ENCODE peak calls at places on chromosomes 7 and 10, in five cellular contexts. One of them, this sample, is unnamed.

GRCh38 chr7:123748171-123748733 is 551 bp downstream of the WASL start:
- DNase-seq in CD4-positive, CD25-positive, alpha-beta regulatory T cell: peak
- DNase-seq in brain microvascular endothelial cell: peak
- DNase-seq in adipocyte: peak
- DNase-seq in tibial artery: peak
- DNase-seq in this sample: no peak

GRCh38 chr10:70902659-70903261 is 14.4 kb upstream of the PCBD1 start:
- DNase-seq in CD4-positive, CD25-positive, alpha-beta regulatory T cell: no peak
- DNase-seq in brain microvascular endothelial cell: no peak
- DNase-seq in adipocyte: no peak
- DNase-seq in tibial artery: no peak
- DNase-seq in this sample: no peak

GRCh38 chr7:155829796-155830470 is 17.7 kb upstream of the SHH start:
- DNase-seq in CD4-positive, CD25-positive, alpha-beta regulatory T cell: no peak
- DNase-seq in brain microvascular endothelial cell: no peak
- DNase-seq in adipocyte: no peak
- DNase-seq in tibial artery: no peak
- DNase-seq in this sample: no peak

GRCh38 chr7:101206665-101207042 is 5.8 kb upstream of the MOGAT3 start:
- DNase-seq in CD4-positive, CD25-positive, alpha-beta regulatory T cell: no peak
- DNase-seq in brain microvascular endothelial cell: no peak
- DNase-seq in adipocyte: no peak
- DNase-seq in tibial artery: no peak
- DNase-seq in this sample: no peak

GRCh38 chr10:32072025-32072787 is 16.0 kb upstream of the KIF5B start:
- DNase-seq in CD4-positive, CD25-positive, alpha-beta regulatory T cell: no peak
- DNase-seq in brain microvascular endothelial cell: no peak
- DNase-seq in adipocyte: no peak
- DNase-seq in tibial artery: no peak
- DNase-seq in this sample: no peak

GRCh38 chr10:11742779-11743298 is 657 bp downstream of the ECHDC3 start:
- DNase-seq in CD4-positive, CD25-positive, alpha-beta regulatory T cell: no peak
- DNase-seq in brain microvascular endothelial cell: no peak
- DNase-seq in adipocyte: no peak
- DNase-seq in tibial artery: no peak
- DNase-seq in this sample: no peak

GRCh38 chr7:46741924-46742607 is 821.0 kb upstream of the IGFBP3 start:
- DNase-seq in CD4-positive, CD25-positive, alpha-beta regulatory T cell: no peak
- DNase-seq in brain microvascular endothelial cell: no peak
- DNase-seq in adipocyte: no peak
- DNase-seq in tibial artery: no peak
- DNase-seq in this sample: no peak

GRCh38 chr7:151987748-151988529 is 31.7 kb downstream of the GALNTL5 start:
- DNase-seq in CD4-positive, CD25-positive, alpha-beta regulatory T cell: no peak
- DNase-seq in brain microvascular endothelial cell: peak
- DNase-seq in adipocyte: peak
- DNase-seq in tibial artery: no peak
- DNase-seq in this sample: no peak

GRCh38 chr7:145986248-145986874 is 130.2 kb upstream of the CNTNAP2 start:
- DNase-seq in CD4-positive, CD25-positive, alpha-beta regulatory T cell: no peak
- DNase-seq in brain microvascular endothelial cell: peak
- DNase-seq in adipocyte: no peak
- DNase-seq in tibial artery: no peak
- DNase-seq in this sample: no peak

GRCh38 chr10:60646966-60647796 is 131.1 kb upstream of the CDK1 start:
- DNase-seq in CD4-positive, CD25-positive, alpha-beta regulatory T cell: peak
- DNase-seq in brain microvascular endothelial cell: peak
- DNase-seq in adipocyte: peak
- DNase-seq in tibial artery: no peak
- DNase-seq in this sample: peak

GRCh38 chr10:101778781-101779543 is 3.0 kb upstream of the FGF8 start:
- DNase-seq in CD4-positive, CD25-positive, alpha-beta regulatory T cell: no peak
- DNase-seq in brain microvascular endothelial cell: no peak
- DNase-seq in adipocyte: no peak
- DNase-seq in tibial artery: peak
- DNase-seq in this sample: no peak

GRCh38 chr7:158325530-158326381 is 261.9 kb downstream of the PTPRN2 start:
- DNase-seq in CD4-positive, CD25-positive, alpha-beta regulatory T cell: no peak
- DNase-seq in brain microvascular endothelial cell: peak
- DNase-seq in adipocyte: no peak
- DNase-seq in tibial artery: no peak
- DNase-seq in this sample: no peak

GRCh38 chr7:108067844-108068243 is 62.3 kb downstream of the LAMB4 start:
- DNase-seq in CD4-positive, CD25-positive, alpha-beta regulatory T cell: no peak
- DNase-seq in brain microvascular endothelial cell: no peak
- DNase-seq in adipocyte: no peak
- DNase-seq in tibial artery: no peak
- DNase-seq in this sample: no peak

GRCh38 chr7:80659120-80660055 is 20.9 kb downstream of the CD36 start:
- DNase-seq in CD4-positive, CD25-positive, alpha-beta regulatory T cell: no peak
- DNase-seq in brain microvascular endothelial cell: no peak
- DNase-seq in adipocyte: peak
- DNase-seq in tibial artery: no peak
- DNase-seq in this sample: no peak

GRCh38 chr10:1043532-1043995 is 5.4 kb downstream of the IDI1 start:
- DNase-seq in CD4-positive, CD25-positive, alpha-beta regulatory T cell: peak
- DNase-seq in brain microvascular endothelial cell: no peak
- DNase-seq in adipocyte: no peak
- DNase-seq in tibial artery: no peak
- DNase-seq in this sample: no peak

GRCh38 chr7:1677206-1678069 is 7.4 kb downstream of the ELFN1 start:
- DNase-seq in CD4-positive, CD25-positive, alpha-beta regulatory T cell: no peak
- DNase-seq in brain microvascular endothelial cell: no peak
- DNase-seq in adipocyte: no peak
- DNase-seq in tibial artery: peak
- DNase-seq in this sample: no peak

GRCh38 chr10:3782099-3782455 is 2.9 kb downstream of the KLF6 start:
- DNase-seq in CD4-positive, CD25-positive, alpha-beta regulatory T cell: peak
- DNase-seq in brain microvascular endothelial cell: peak
- DNase-seq in adipocyte: peak
- DNase-seq in tibial artery: no peak
- DNase-seq in this sample: no peak

GRCh38 chr7:41696323-41696916 is 6.5 kb downstream of the INHBA start:
- DNase-seq in CD4-positive, CD25-positive, alpha-beta regulatory T cell: no peak
- DNase-seq in brain microvascular endothelial cell: peak
- DNase-seq in adipocyte: peak
- DNase-seq in tibial artery: peak
- DNase-seq in this sample: peak

GRCh38 chr7:45178241-45179225 is 20.9 kb downstream of the RAMP3 start:
- DNase-seq in CD4-positive, CD25-positive, alpha-beta regulatory T cell: no peak
- DNase-seq in brain microvascular endothelial cell: no peak
- DNase-seq in adipocyte: no peak
- DNase-seq in tibial artery: peak
- DNase-seq in this sample: no peak

GRCh38 chr10:126646101-126646500 is 24.4 kb downstream of the C10orf90 start:
- DNase-seq in CD4-positive, CD25-positive, alpha-beta regulatory T cell: no peak
- DNase-seq in brain microvascular endothelial cell: peak
- DNase-seq in adipocyte: peak
- DNase-seq in tibial artery: no peak
- DNase-seq in this sample: no peak

GRCh38 chr10:15035385-15036301 is 8.1 kb upstream of the OLAH start:
- DNase-seq in CD4-positive, CD25-positive, alpha-beta regulatory T cell: no peak
- DNase-seq in brain microvascular endothelial cell: peak
- DNase-seq in adipocyte: peak
- DNase-seq in tibial artery: no peak
- DNase-seq in this sample: peak

GRCh38 chr10:97548828-97549455 is 23.6 kb upstream of the ANKRD2 start:
- DNase-seq in CD4-positive, CD25-positive, alpha-beta regulatory T cell: no peak
- DNase-seq in brain microvascular endothelial cell: no peak
- DNase-seq in adipocyte: no peak
- DNase-seq in tibial artery: no peak
- DNase-seq in this sample: no peak

GRCh38 chr7:148334959-148335577 is 255.5 kb upstream of the C7orf33 start:
- DNase-seq in CD4-positive, CD25-positive, alpha-beta regulatory T cell: no peak
- DNase-seq in brain microvascular endothelial cell: peak
- DNase-seq in adipocyte: peak
- DNase-seq in tibial artery: no peak
- DNase-seq in this sample: no peak

DNA sequence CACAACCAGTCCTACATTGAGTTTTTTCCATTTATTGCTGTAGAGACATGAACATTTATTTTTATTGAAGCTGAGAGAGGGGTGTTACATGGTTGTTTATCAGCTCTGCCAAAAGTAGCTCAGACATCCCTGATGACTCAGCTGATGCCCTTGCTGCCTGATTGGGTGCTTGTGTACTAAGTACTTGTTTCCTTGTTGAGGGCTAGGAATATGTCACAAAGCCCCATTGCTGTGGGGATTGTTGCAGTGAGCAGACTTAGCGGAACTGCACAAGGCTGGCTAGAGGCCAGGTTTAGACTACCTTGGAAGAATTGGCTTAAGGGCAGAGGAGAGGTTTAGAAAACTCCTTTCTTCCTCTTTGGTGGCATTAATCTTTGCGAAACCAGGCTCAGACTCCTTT is 110.6 kb downstream of the AUTS2 start:
- DNase-seq in CD4-positive, CD25-positive, alpha-beta regulatory T cell: no peak
- DNase-seq in brain microvascular endothelial cell: no peak
- DNase-seq in adipocyte: peak
- DNase-seq in tibial artery: no peak
- DNase-seq in this sample: no peak
- H3K4me3 ChIP-seq in CD4-positive, CD25-positive, alpha-beta regulatory T cell: no peak
- H3K4me3 ChIP-seq in brain microvascular endothelial cell: no peak
- H3K4me3 ChIP-seq in adipocyte: no peak
- H3K4me3 ChIP-seq in tibial artery: no peak
- H3K4me3 ChIP-seq in this sample: no peak

GRCh38 chr10:117537436-117537903 is 5.1 kb upstream of the EMX2 start:
- DNase-seq in CD4-positive, CD25-positive, alpha-beta regulatory T cell: no peak
- DNase-seq in brain microvascular endothelial cell: no peak
- DNase-seq in adipocyte: peak
- DNase-seq in tibial artery: no peak
- DNase-seq in this sample: no peak
- H3K4me3 ChIP-seq in CD4-positive, CD25-positive, alpha-beta regulatory T cell: no peak
- H3K4me3 ChIP-seq in brain microvascular endothelial cell: no peak
- H3K4me3 ChIP-seq in adipocyte: peak
- H3K4me3 ChIP-seq in tibial artery: peak
- H3K4me3 ChIP-seq in this sample: no peak

GRCh38 chr10:46019541-46020343 is 10.7 kb downstream of the NCOA4 start:
- DNase-seq in CD4-positive, CD25-positive, alpha-beta regulatory T cell: no peak
- DNase-seq in brain microvascular endothelial cell: no peak
- DNase-seq in adipocyte: no peak
- DNase-seq in tibial artery: no peak
- DNase-seq in this sample: no peak
- H3K4me3 ChIP-seq in CD4-positive, CD25-positive, alpha-beta regulatory T cell: no peak
- H3K4me3 ChIP-seq in brain microvascular endothelial cell: no peak
- H3K4me3 ChIP-seq in adipocyte: peak
- H3K4me3 ChIP-seq in tibial artery: no peak
- H3K4me3 ChIP-seq in this sample: no peak

GRCh38 chr10:13382759-13383753 is 35.0 kb upstream of the SEPHS1 start:
- DNase-seq in CD4-positive, CD25-positive, alpha-beta regulatory T cell: no peak
- DNase-seq in brain microvascular endothelial cell: no peak
- DNase-seq in adipocyte: peak
- DNase-seq in tibial artery: no peak
- DNase-seq in this sample: no peak
- H3K4me3 ChIP-seq in CD4-positive, CD25-positive, alpha-beta regulatory T cell: no peak
- H3K4me3 ChIP-seq in brain microvascular endothelial cell: no peak
- H3K4me3 ChIP-seq in adipocyte: peak
- H3K4me3 ChIP-seq in tibial artery: no peak
- H3K4me3 ChIP-seq in this sample: no peak

GRCh38 chr7:81846398-81846797 is 76.6 kb upstream of the HGF start:
- DNase-seq in CD4-positive, CD25-positive, alpha-beta regulatory T cell: no peak
- DNase-seq in brain microvascular endothelial cell: peak
- DNase-seq in adipocyte: peak
- DNase-seq in tibial artery: no peak
- DNase-seq in this sample: peak
- H3K4me3 ChIP-seq in CD4-positive, CD25-positive, alpha-beta regulatory T cell: no peak
- H3K4me3 ChIP-seq in brain microvascular endothelial cell: no peak
- H3K4me3 ChIP-seq in adipocyte: peak
- H3K4me3 ChIP-seq in tibial artery: no peak
- H3K4me3 ChIP-seq in this sample: no peak

This sample was measured in SJSA1.